ENCODE peak calls at places on chromosomes 16 and 17, in six cellular contexts. J, C, K, Y, H and I are unnamed samples.

GRCh38 chr16:73043828-73044493 is 4.0 kb downstream of the ZFHX3 start:
- DNase-seq in J (no peak), C (peak), K (no peak), Y (no peak), H (no peak), I (peak)

GRCh38 chr16:82317411-82318168 is 147.6 kb upstream of the MPHOSPH6 start:
- DNase-seq in J (no peak), C (no peak), K (no peak), Y (no peak), H (no peak), I (no peak)

GRCh38 chr16:5575846-5576245 is 478.3 kb upstream of the EEF2KMT start:
- DNase-seq in J (no peak), C (no peak), K (no peak), Y (no peak), H (no peak), I (no peak)

GRCh38 chr17:17754719-17755686 is 73.7 kb downstream of the RAI1 start:
- DNase-seq in J (no peak), C (no peak), K (no peak), Y (no peak), H (no peak), I (no peak)

GRCh38 chr17:5888811-5889210 is 181.4 kb upstream of the WSCD1 start:
- DNase-seq in J (no peak), C (peak), K (no peak), Y (no peak), H (no peak), I (no peak)

GRCh38 chr16:73058616-73059409 is 10.9 kb upstream of the ZFHX3 start:
- DNase-seq in J (peak), C (peak), K (no peak), Y (no peak), H (no peak), I (peak)

GRCh38 chr17:82160081-82160480 is 52.6 kb downstream of the CCDC57 start:
- DNase-seq in J (no peak), C (peak), K (no peak), Y (no peak), H (no peak), I (peak)

GRCh38 chr16:62741692-62742091 is 705.5 kb upstream of the CDH8 start:
- DNase-seq in J (no peak), C (no peak), K (no peak), Y (no peak), H (no peak), I (no peak)

GRCh38 chr17:29483503-29483902 is 83.3 kb downstream of the ABHD15 start:
- DNase-seq in J (no peak), C (no peak), K (no peak), Y (no peak), H (no peak), I (no peak)

GRCh38 chr16:81551141-81551808 is 106.7 kb downstream of the CMIP start:
- DNase-seq in J (no peak), C (peak), K (no peak), Y (no peak), H (no peak), I (peak)

GRCh38 chr17:18225562-18226283 is at the start of gene LLGL1:
- DNase-seq in J (no peak), C (no peak), K (no peak), Y (no peak), H (no peak), I (no peak)

GRCh38 chr16:66520406-66521194 is 29.3 kb downstream of the TK2 start:
- DNase-seq in J (no peak), C (no peak), K (no peak), Y (no peak), H (peak), I (no peak)

GRCh38 chr16:2145843-2146242 is 2.6 kb upstream of the RAB26 start:
- DNase-seq in J (no peak), C (no peak), K (no peak), Y (no peak), H (no peak), I (no peak)

GRCh38 chr17:75267146-75267402 is 4.0 kb downstream of the MIF4GD start:
- DNase-seq in J (no peak), C (no peak), K (no peak), Y (no peak), H (no peak), I (no peak)

GRCh38 chr17:75266315-75267145 is 4.5 kb downstream of the MIF4GD start:
- DNase-seq in J (no peak), C (no peak), K (no peak), Y (no peak), H (no peak), I (no peak)

GRCh38 chr17:75268931-75269330 is 2.1 kb downstream of the MIF4GD start:
- DNase-seq in J (no peak), C (no peak), K (no peak), Y (no peak), H (no peak), I (no peak)

GRCh38 chr17:75265614-75266314 is 4.1 kb downstream of the MRPS7 start:
- DNase-seq in J (no peak), C (no peak), K (no peak), Y (no peak), H (no peak), I (no peak)

DNA sequence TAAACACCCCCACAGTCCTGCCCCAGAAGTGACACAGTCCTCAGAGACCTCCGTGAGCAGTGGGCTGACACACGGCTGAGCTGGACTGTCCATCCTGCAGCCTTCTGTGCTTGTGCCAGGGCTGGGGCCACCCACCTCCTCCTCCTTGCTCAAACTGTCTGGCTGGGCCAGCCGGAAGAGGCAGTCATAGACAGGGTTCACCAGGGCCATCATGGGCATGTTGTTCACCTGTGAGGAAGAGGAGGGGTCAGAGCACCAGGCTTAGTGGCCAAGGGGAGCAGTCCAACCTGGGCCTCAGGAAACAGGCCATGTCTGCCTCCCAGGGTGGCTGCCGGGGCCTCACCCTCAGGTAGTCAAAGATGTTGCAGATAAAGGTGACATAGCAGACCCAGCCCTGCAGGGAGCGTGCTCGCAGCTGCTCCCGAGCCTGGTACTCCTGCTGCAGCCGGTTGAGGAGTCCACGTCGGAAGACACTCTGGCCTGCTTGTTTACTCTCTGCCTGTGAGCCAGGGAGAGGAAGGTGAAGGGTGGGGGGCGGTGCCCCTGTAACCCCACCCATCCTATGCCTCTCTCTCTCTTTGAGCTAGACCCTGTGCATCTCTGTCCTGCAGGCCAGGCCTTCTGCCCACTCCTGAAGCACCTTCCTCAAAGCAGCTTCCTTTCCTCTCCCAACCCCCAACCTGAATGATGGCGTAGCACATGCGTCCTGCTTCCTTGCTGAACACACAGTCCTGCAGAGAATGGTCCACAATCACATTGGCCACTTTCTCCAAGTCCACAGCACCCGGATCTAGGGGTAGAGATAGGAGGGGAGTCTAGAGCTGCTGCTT is 3.4 kb downstream of the MIF4GD start:
- DNase-seq in J (no peak), C (no peak), K (no peak), Y (no peak), H (no peak), I (no peak)
- TF ChIP-seq CTCF in J (no peak), C (no peak), K (no peak), Y (no peak), H (no peak), I (no peak)

GRCh38 chr16:83926726-83927397 is 26.2 kb upstream of the OSGIN1 start:
- DNase-seq in J (peak), C (peak), K (peak), Y (no peak), H (peak), I (peak)
- H3K27ac ChIP-seq in J (peak), C (no peak), K (peak), Y (no peak), H (no peak), I (no peak)

GRCh38 chr17:58330997-58331814 is 2.6 kb upstream of the TSPOAP1 start:
- DNase-seq in J (no peak), C (no peak), K (no peak), Y (no peak), H (no peak), I (no peak)

GRCh38 chr17:58329808-58330543 is 1.4 kb upstream of the TSPOAP1 start:
- DNase-seq in J (no peak), C (no peak), K (no peak), Y (no peak), H (no peak), I (no peak)

GRCh38 chr17:58329035-58329807 is 626 bp upstream of the TSPOAP1 start:
- DNase-seq in J (no peak), C (no peak), K (no peak), Y (no peak), H (no peak), I (no peak)

GRCh38 chr17:58331815-58332719 is 3.5 kb upstream of the TSPOAP1 start:
- DNase-seq in J (no peak), C (no peak), K (no peak), Y (no peak), H (peak), I (no peak)

GRCh38 chr17:58330544-58330996 is 2.0 kb upstream of the TSPOAP1 start:
- DNase-seq in J (no peak), C (no peak), K (no peak), Y (no peak), H (no peak), I (no peak)
- H3K4me3 ChIP-seq in J (no peak), C (no peak), K (peak), Y (peak), H (no peak), I (no peak)

GRCh38 chr16:52069866-52070265 is 477.1 kb downstream of the TOX3 start:
- DNase-seq in J (peak), C (peak), K (no peak), Y (peak), H (no peak), I (peak)
- TF ChIP-seq CTCF in J (no peak), C (peak), K (no peak), Y (no peak), H (no peak), I (peak)

DNA sequence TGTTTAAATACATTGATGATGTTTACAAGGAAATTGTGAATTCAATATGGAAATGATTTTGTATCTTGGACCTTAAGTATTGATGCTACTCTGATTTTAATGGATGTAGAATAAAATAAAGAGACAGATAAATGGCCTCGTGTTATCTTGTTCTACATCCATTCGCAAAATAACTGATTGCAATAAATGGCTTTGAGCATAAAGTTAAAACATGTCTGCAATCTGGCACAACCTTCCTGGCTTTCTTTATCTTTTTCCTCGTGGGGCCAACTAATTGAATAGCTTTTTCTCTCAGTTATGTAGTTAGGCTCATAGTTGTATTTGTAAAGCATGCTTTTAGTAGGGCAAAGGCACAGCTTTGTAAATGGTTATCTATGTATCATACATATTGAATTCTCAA is 691.4 kb downstream of the CDH8 start:
- DNase-seq in J (no peak), C (no peak), K (no peak), Y (no peak), H (no peak), I (no peak)
- H3K27ac ChIP-seq in J (no peak), C (no peak), K (no peak), Y (no peak), H (no peak), I (no peak)

GRCh38 chr17:44990994-44991393 is 22.9 kb upstream of the C1QL1 start:
- DNase-seq in J (no peak), C (no peak), K (no peak), Y (no peak), H (no peak), I (no peak)

GRCh38 chr17:44988256-44988942 is 20.3 kb upstream of the C1QL1 start:
- DNase-seq in J (no peak), C (no peak), K (no peak), Y (no peak), H (no peak), I (no peak)

GRCh38 chr17:44987883-44988195 is 19.7 kb upstream of the C1QL1 start:
- DNase-seq in J (no peak), C (no peak), K (no peak), Y (no peak), H (no peak), I (no peak)

GRCh38 chr17:44989552-44990138 is 21.5 kb upstream of the C1QL1 start:
- DNase-seq in J (no peak), C (no peak), K (no peak), Y (no peak), H (no peak), I (no peak)

GRCh38 chr17:44987194-44987882 is 19.2 kb upstream of the C1QL1 start:
- DNase-seq in J (no peak), C (no peak), K (no peak), Y (no peak), H (no peak), I (no peak)
- H3K4me3 ChIP-seq in J (no peak), C (no peak), K (no peak), Y (no peak), H (no peak), I (peak)